ENCODE peak calls at places on chromosomes 12 and 14, in eight cellular contexts. W is tibial nerve, O is RWPE1, J is hepatocyte, Q is mesenchymal stem cell, I is heart left ventricle, T is fibroblast of lung, C is right cardiac atrium. B is an unnamed sample.

GRCh38 chr14:76015668-76016067 is 30.1 kb downstream of the IFT43 start:
- DNase-seq in O (no peak), W (no peak), Q (no peak), I (no peak), J (no peak), C (no peak), T (no peak), B (no peak)

GRCh38 chr12:16008442-16008841 is 97.3 kb downstream of the DERA start:
- DNase-seq in T (no peak), Q (peak), C (no peak), J (peak), O (no peak), I (no peak), W (no peak), B (no peak)

GRCh38 chr12:108430245-108430644 is 84.8 kb upstream of the FICD start:
- DNase-seq in T (peak), J (no peak), O (no peak), W (no peak), C (no peak), I (peak), Q (no peak), B (no peak)

GRCh38 chr12:70117670-70118069 is 125.6 kb upstream of the CNOT2 start:
- DNase-seq in C (no peak), T (no peak), W (no peak), J (no peak), I (no peak), O (no peak), Q (no peak), B (no peak)

GRCh38 chr12:52865090-52865944 is 16.5 kb upstream of the KRT78 start:
- DNase-seq in W (no peak), Q (peak), I (peak), O (peak), T (peak), C (peak), J (peak), B (peak)

GRCh38 chr12:96196781-96197180 is 2.6 kb downstream of the ELK3 start:
- DNase-seq in C (no peak), J (no peak), W (no peak), I (no peak), Q (peak), T (peak), O (no peak), B (no peak)

GRCh38 chr12:13627536-13627935 is 353.9 kb downstream of the GRIN2B start:
- DNase-seq in T (no peak), Q (no peak), J (no peak), O (no peak), C (no peak), W (no peak), I (no peak), B (no peak)

GRCh38 chr12:7396418-7396817 is 47.5 kb downstream of the CD163L1 start:
- DNase-seq in C (no peak), J (no peak), O (no peak), Q (no peak), I (no peak), W (no peak), T (no peak), B (no peak)

GRCh38 chr12:42967850-42968249 is 378.3 kb upstream of the PRICKLE1 start:
- DNase-seq in I (no peak), J (no peak), C (no peak), O (no peak), Q (no peak), T (no peak), W (no peak), B (no peak)

GRCh38 chr14:49189381-49189780 is 396.8 kb downstream of the RPS29 start:
- DNase-seq in W (no peak), J (no peak), O (no peak), Q (no peak), T (no peak), I (no peak), C (no peak), B (no peak)

GRCh38 chr12:64010069-64010686 is 165.7 kb downstream of the SRGAP1 start:
- DNase-seq in Q (peak), W (no peak), O (no peak), T (peak), I (no peak), C (no peak), J (no peak), B (no peak)

GRCh38 chr14:51293149-51293925 is 53.3 kb downstream of the TMX1 start:
- DNase-seq in T (peak), W (no peak), I (peak), Q (peak), J (no peak), O (no peak), C (peak), B (no peak)

GRCh38 chr12:124015791-124016510 is 42.9 kb downstream of the ZNF664 start:
- DNase-seq in T (no peak), I (no peak), J (no peak), W (no peak), O (no peak), C (no peak), Q (no peak), B (no peak)

GRCh38 chr14:89813485-89814080 is 140.9 kb downstream of the EFCAB11 start:
- DNase-seq in I (no peak), C (no peak), T (peak), Q (peak), W (no peak), J (peak), O (peak), B (no peak)

GRCh38 chr12:1799068-1799881 is 21.1 kb upstream of the LRTM2 start:
- DNase-seq in T (no peak), C (no peak), W (peak), O (no peak), I (no peak), J (no peak), Q (no peak), B (no peak)

GRCh38 chr14:24093901-24094838 is at the start of gene PCK2:
- DNase-seq in I (peak), J (peak), W (peak), T (peak), C (peak), O (peak), Q (peak), B (no peak)

GRCh38 chr12:123916729-123917128 is 55.9 kb downstream of the CCDC92 start:
- DNase-seq in C (no peak), O (peak), I (no peak), J (no peak), Q (no peak), W (no peak), T (no peak), B (no peak)

GRCh38 chr14:49160983-49161382 is 425.2 kb downstream of the RPS29 start:
- DNase-seq in Q (no peak), C (no peak), I (no peak), W (no peak), T (no peak), J (no peak), O (no peak), B (no peak)

GRCh38 chr12:59643576-59643975 is 47.7 kb downstream of the SLC16A7 start:
- DNase-seq in W (no peak), C (no peak), O (no peak), T (no peak), I (no peak), J (no peak), Q (no peak), B (no peak)

GRCh38 chr12:64551676-64552075 is 58.6 kb upstream of the RASSF3 start:
- DNase-seq in W (no peak), T (no peak), C (no peak), I (no peak), O (no peak), J (no peak), Q (no peak), B (no peak)

GRCh38 chr12:122190842-122191668 is 8.1 kb downstream of the LRRC43 start:
- DNase-seq in W (no peak), O (peak), J (peak), Q (peak), C (peak), I (no peak), T (peak), B (peak)

GRCh38 chr14:88426271-88426670 is 40.8 kb downstream of the SPATA7 start:
- DNase-seq in O (no peak), T (peak), J (no peak), C (peak), Q (peak), W (no peak), I (no peak), B (no peak)

GRCh38 chr12:171743-172705 is 41.9 kb downstream of the SLC6A12 start:
- DNase-seq in I (peak), O (no peak), Q (no peak), T (no peak), C (peak), W (no peak), J (no peak), B (no peak)

GRCh38 chr12:120736404-120737331 is 11.0 kb downstream of the ACADS start:
- DNase-seq in O (no peak), W (no peak), J (no peak), T (no peak), C (peak), Q (no peak), I (no peak), B (no peak)

GRCh38 chr14:85131523-85131922 is 398.4 kb upstream of the FLRT2 start:
- DNase-seq in Q (no peak), J (peak), W (no peak), O (peak), C (peak), I (no peak), T (no peak), B (peak)

GRCh38 chr12:88775742-88776151 is 195.5 kb upstream of the KITLG start:
- DNase-seq in Q (no peak), J (no peak), I (no peak), T (no peak), O (no peak), C (no peak), W (no peak), B (no peak)

GRCh38 chr12:59787610-59788009 is 191.8 kb downstream of the SLC16A7 start:
- DNase-seq in J (no peak), T (no peak), W (no peak), O (no peak), C (no peak), Q (no peak), I (no peak), B (no peak)

GRCh38 chr14:72552236-72552635 is 341.7 kb downstream of the DPF3 start:
- DNase-seq in O (no peak), I (no peak), J (no peak), T (no peak), C (no peak), W (no peak), Q (no peak), B (no peak)

GRCh38 chr12:54162741-54163140 is 26.0 kb downstream of the SMUG1 start:
- DNase-seq in O (no peak), J (no peak), I (no peak), Q (no peak), W (no peak), T (no peak), C (no peak), B (no peak)

GRCh38 chr12:1796515-1797010 is 23.8 kb upstream of the LRTM2 start:
- DNase-seq in W (no peak), I (peak), T (no peak), O (no peak), J (no peak), C (peak), Q (no peak), B (no peak)

GRCh38 chr12:129152291-129153075 is 299.2 kb downstream of the GLT1D1 start:
- DNase-seq in C (no peak), W (no peak), Q (no peak), J (no peak), I (no peak), O (no peak), T (no peak), B (no peak)

GRCh38 chr14:29789475-29789874 is 138.2 kb downstream of the PRKD1 start:
- DNase-seq in J (no peak), Q (no peak), W (no peak), O (no peak), C (no peak), T (no peak), I (no peak), B (no peak)

GRCh38 chr14:103563089-103563620 is 395 bp downstream of the COA8 start:
- DNase-seq in T (no peak), Q (no peak), C (no peak), I (peak), W (no peak), J (no peak), O (peak), B (no peak)

GRCh38 chr14:68894802-68895201 is 84.3 kb downstream of the ACTN1 start:
- DNase-seq in O (no peak), C (no peak), Q (peak), I (no peak), T (peak), J (no peak), W (no peak), B (no peak)

GRCh38 chr12:109466305-109466704 is 10.8 kb downstream of the KCTD10 start:
- DNase-seq in C (no peak), I (no peak), W (no peak), T (no peak), O (no peak), Q (no peak), J (no peak), B (no peak)

GRCh38 chr12:48917857-48918537 is 7.3 kb downstream of the FKBP11 start:
- DNase-seq in I (no peak), C (no peak), W (no peak), O (no peak), Q (no peak), T (no peak), J (no peak), B (no peak)

GRCh38 chr14:100109594-100109955 is 44.4 kb downstream of the EVL start:
- DNase-seq in Q (no peak), T (no peak), J (no peak), W (no peak), I (no peak), C (no peak), O (no peak), B (no peak)

GRCh38 chr14:102560436-102561261 is 31.8 kb upstream of the RCOR1 start:
- DNase-seq in Q (no peak), J (no peak), O (no peak), C (no peak), I (no peak), T (no peak), W (no peak), B (no peak)

GRCh38 chr12:110312581-110313360 is 31.7 kb downstream of the ATP2A2 start:
- DNase-seq in T (peak), Q (peak), C (no peak), O (peak), W (no peak), J (no peak), I (no peak), B (no peak)

GRCh38 chr14:68306934-68307758 is 485.7 kb downstream of the ZFP36L1 start:
- DNase-seq in I (no peak), J (peak), C (no peak), Q (no peak), W (no peak), O (no peak), T (peak), B (no peak)

GRCh38 chr14:95440496-95440895 is 76.0 kb downstream of the SYNE3 start:
- DNase-seq in T (no peak), O (no peak), W (no peak), C (no peak), J (no peak), I (no peak), Q (no peak), B (no peak)
- H3K27ac ChIP-seq in T (no peak), O (no peak), W (no peak), C (no peak), J (no peak), I (no peak), Q (no peak), B (no peak)

DNA sequence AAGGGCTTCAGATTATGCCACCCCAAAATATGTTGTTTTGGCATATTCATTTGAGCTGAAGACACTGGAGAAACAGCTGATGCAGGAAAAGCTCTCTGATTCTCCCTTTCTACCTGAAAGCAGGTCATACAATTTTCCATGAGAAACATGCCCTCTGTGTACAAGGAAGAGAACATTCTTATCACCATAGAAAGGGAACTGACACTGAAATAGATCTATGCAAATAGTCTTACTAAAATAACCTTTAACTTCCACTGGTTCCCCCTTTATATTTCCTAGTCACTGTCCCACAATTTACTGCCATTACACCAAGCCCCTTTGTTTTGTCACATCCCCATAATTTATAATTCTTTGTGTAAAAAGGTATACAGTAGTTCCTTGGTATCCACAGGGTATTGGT is 9.6 kb upstream of the PHC1 start:
- DNase-seq in T (no peak), J (no peak), I (no peak), Q (no peak), W (no peak), O (no peak), C (no peak), B (no peak)
- H3K27ac ChIP-seq in T (no peak), J (no peak), I (no peak), Q (no peak), W (no peak), O (no peak), C (peak), B (no peak)

GRCh38 chr12:103495783-103496456 is at the start of gene C12orf42:
- DNase-seq in T (peak), W (no peak), J (peak), Q (peak), I (no peak), C (peak), O (no peak), B (no peak)
- H3K27ac ChIP-seq in T (no peak), W (no peak), J (no peak), Q (no peak), I (no peak), C (no peak), O (no peak), B (no peak)

GRCh38 chr12:65696227-65696626 is 128.1 kb upstream of the HMGA2 start:
- DNase-seq in I (no peak), W (no peak), T (peak), C (no peak), Q (peak), O (no peak), J (no peak), B (no peak)
- H3K27ac ChIP-seq in I (no peak), W (no peak), T (no peak), C (no peak), Q (peak), O (peak), J (peak), B (no peak)

GRCh38 chr14:25250516-25250915 is 200.6 kb upstream of the STXBP6 start:
- DNase-seq in J (no peak), W (no peak), O (no peak), I (no peak), T (no peak), Q (no peak), C (no peak), B (no peak)
- H3K27ac ChIP-seq in J (no peak), W (no peak), O (no peak), I (no peak), T (no peak), Q (no peak), C (no peak), B (no peak)